ENCODE peak calls at places on chromosomes 6 and 20, in four cellular contexts. T is stomach, Q is ovary, B is mucosa of descending colon. A is an unnamed sample.

GRCh38 chr6:43942616-43943015 is 172.6 kb downstream of the VEGFA start:
- DNase-seq in T (no peak), Q (no peak), B (no peak), A (no peak)

GRCh38 chr6:99991955-99992354 is 2.1 kb downstream of the MCHR2 start:
- DNase-seq in T (no peak), Q (no peak), B (no peak), A (no peak)

GRCh38 chr20:20259534-20259933 is 108.4 kb upstream of the INSM1 start:
- DNase-seq in T (no peak), Q (no peak), B (no peak), A (no peak)

GRCh38 chr6:158358450-158359077 is 46.3 kb downstream of the TULP4 start:
- DNase-seq in T (peak; percentile 50), Q (no peak), B (no peak), A (no peak)

GRCh38 chr20:18058661-18059467 is 1.1 kb upstream of the OVOL2 start:
- DNase-seq in T (peak; percentile 67), Q (no peak), B (peak; percentile 68), A (no peak)

GRCh38 chr6:166025149-166025898 is 142.3 kb downstream of the TBXT start:
- DNase-seq in T (no peak), Q (no peak), B (no peak), A (no peak)

GRCh38 chr6:3749991-3750323 is 1.6 kb downstream of the PXDC1 start:
- DNase-seq in T (peak; percentile 71), Q (peak; percentile 77), B (peak; percentile 54), A (no peak)

GRCh38 chr6:131755597-131755996 is 44.8 kb upstream of the CTAGE9 start:
- DNase-seq in T (no peak), Q (no peak), B (no peak), A (no peak)

GRCh38 chr20:57440678-57441509 is 49.7 kb downstream of the RBM38 start:
- DNase-seq in T (peak; percentile 81), Q (peak; percentile 82), B (peak; percentile 82), A (no peak)

GRCh38 chr6:2853766-2854393 is 12.2 kb upstream of the SERPINB1 start:
- DNase-seq in T (no peak), Q (no peak), B (peak; percentile 61), A (no peak)

GRCh38 chr6:42017021-42017643 is 33.2 kb upstream of the TAF8 start:
- DNase-seq in T (no peak), Q (no peak), B (no peak), A (no peak)

GRCh38 chr6:4449409-4449808 is 314.0 kb upstream of the ECI2 start:
- DNase-seq in T (no peak), Q (no peak), B (no peak), A (no peak)

GRCh38 chr20:51528263-51529026 is 14.1 kb downstream of the NFATC2 start:
- DNase-seq in T (no peak), Q (no peak), B (no peak), A (no peak)

GRCh38 chr6:166638566-166638965 is 11.5 kb upstream of the RPS6KA2 start:
- DNase-seq in T (no peak), Q (no peak), B (no peak), A (no peak)

GRCh38 chr20:58682656-58683055 is 9.9 kb upstream of the NPEPL1 start:
- DNase-seq in T (no peak), Q (no peak), B (no peak), A (no peak)

GRCh38 chr6:111750753-111751684 is 122.2 kb downstream of the FYN start:
- DNase-seq in T (no peak), Q (no peak), B (no peak), A (peak; percentile 34)

GRCh38 chr6:163261361-163261760 is 153.2 kb upstream of the QKI start:
- DNase-seq in T (no peak), Q (no peak), B (no peak), A (no peak)

GRCh38 chr6:110509617-110510231 is 33.3 kb upstream of the SLC22A16 start:
- DNase-seq in T (peak; percentile 43), Q (no peak), B (no peak), A (no peak)

GRCh38 chr6:168061269-168062210 is 17.5 kb downstream of the FRMD1 start:
- DNase-seq in T (peak; percentile 36), Q (no peak), B (peak; percentile 74), A (no peak)

GRCh38 chr6:43391448-43392031 is 22.1 kb upstream of the ZNF318 start:
- DNase-seq in T (no peak), Q (no peak), B (no peak), A (no peak)

GRCh38 chr6:167815296-167815980 is 11.3 kb upstream of the AFDN start:
- DNase-seq in T (no peak), Q (no peak), B (no peak), A (no peak)

GRCh38 chr6:37821449-37821848 is 1.9 kb downstream of the ZFAND3 start:
- DNase-seq in T (no peak), Q (no peak), B (no peak), A (no peak)

GRCh38 chr6:16600026-16600425 is 161.2 kb downstream of the ATXN1 start:
- DNase-seq in T (no peak), Q (no peak), B (no peak), A (no peak)

GRCh38 chr20:51715028-51715872 is 52.9 kb downstream of the ATP9A start:
- DNase-seq in T (no peak), Q (no peak), B (no peak), A (no peak)

GRCh38 chr20:48945840-48946514 is 24.5 kb downstream of the ARFGEF2 start:
- DNase-seq in T (peak; percentile 88), Q (no peak), B (peak; percentile 75), A (no peak)

GRCh38 chr20:50412069-50412468 is 98.1 kb upstream of the PTPN1 start:
- DNase-seq in T (no peak), Q (no peak), B (no peak), A (no peak)

GRCh38 chr6:57267586-57268293 is 45.6 kb upstream of the RAB23 start:
- DNase-seq in T (peak; percentile 44), Q (no peak), B (no peak), A (peak; percentile 7)

GRCh38 chr6:133447924-133448323 is 206.8 kb downstream of the EYA4 start:
- DNase-seq in T (no peak), Q (no peak), B (no peak), A (no peak)

GRCh38 chr6:139137716-139138115 is 2.8 kb downstream of the HECA start:
- DNase-seq in T (no peak), Q (no peak), B (no peak), A (no peak)

GRCh38 chr6:30074331-30075093 is 1.1 kb downstream of the RNF39 start:
- DNase-seq in T (no peak), Q (peak; percentile 38), B (peak; percentile 50), A (no peak)

GRCh38 chr6:166691199-166691598 is 64.1 kb upstream of the RPS6KA2 start:
- DNase-seq in T (no peak), Q (no peak), B (no peak), A (no peak)

GRCh38 chr6:45044086-45044485 is 284.0 kb upstream of the RUNX2 start:
- DNase-seq in T (no peak), Q (no peak), B (no peak), A (no peak)

GRCh38 chr6:7993952-7994351 is 70.2 kb downstream of the BLOC1S5 start:
- DNase-seq in T (no peak), Q (no peak), B (no peak), A (no peak)

GRCh38 chr6:166478782-166479592 is 96.2 kb upstream of the MPC1 start:
- DNase-seq in T (no peak), Q (no peak), B (no peak), A (no peak)

GRCh38 chr6:47519279-47519678 is 41.7 kb downstream of the CD2AP start:
- DNase-seq in T (no peak), Q (no peak), B (no peak), A (no peak)

GRCh38 chr20:44407402-44408184 is 52.1 kb downstream of the HNF4A start:
- DNase-seq in T (peak; percentile 78), Q (no peak), B (peak; percentile 91), A (no peak)
- H3K4me3 ChIP-seq in T (no peak overlapping the region), Q (no peak overlapping the region), B (no peak overlapping the region), A (no peak overlapping the region)

GRCh38 chr20:34495928-34496327 is 20.3 kb upstream of the DYNLRB1 start:
- DNase-seq in T (no peak), Q (no peak), B (no peak), A (no peak)

GRCh38 chr20:34491226-34491931 is 24.8 kb upstream of the DYNLRB1 start:
- DNase-seq in T (no peak), Q (no peak), B (no peak), A (no peak)

GRCh38 chr20:34491932-34492509 is 24.2 kb upstream of the DYNLRB1 start:
- DNase-seq in T (no peak), Q (no peak), B (no peak), A (no peak)

GRCh38 chr20:34495307-34495706 is 20.9 kb upstream of the DYNLRB1 start:
- DNase-seq in T (no peak), Q (no peak), B (no peak), A (no peak)

DNA sequence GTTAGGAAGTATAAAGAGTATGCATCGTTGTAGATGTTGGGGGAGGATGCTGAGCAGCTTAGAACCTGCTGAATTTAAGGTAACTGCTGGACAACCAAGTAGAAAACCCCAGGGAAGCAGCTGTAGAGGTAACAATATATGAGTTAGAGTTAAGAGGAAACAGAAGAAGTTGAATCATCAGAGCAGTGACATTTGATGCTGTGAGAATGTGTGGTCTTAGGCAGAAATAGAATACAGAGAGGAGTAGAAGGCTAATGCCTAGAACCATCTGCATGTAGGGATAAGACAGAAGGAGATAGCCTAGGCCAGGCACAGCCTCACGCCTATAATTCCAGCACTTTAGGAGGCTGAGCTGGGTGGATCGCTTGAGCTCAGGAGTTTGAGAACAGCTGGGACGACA is 22.6 kb upstream of the DYNLRB1 start:
- DNase-seq in T (no peak), Q (no peak), B (no peak), A (no peak)
- H3K36me3 ChIP-seq in T (peaks cover 98% of the 10 kb centered on the region), Q (no peaks in the 10 kb centered on the region), B (no peaks in the 10 kb centered on the region), A (peaks cover 5% of the 10 kb centered on the region)

DNA sequence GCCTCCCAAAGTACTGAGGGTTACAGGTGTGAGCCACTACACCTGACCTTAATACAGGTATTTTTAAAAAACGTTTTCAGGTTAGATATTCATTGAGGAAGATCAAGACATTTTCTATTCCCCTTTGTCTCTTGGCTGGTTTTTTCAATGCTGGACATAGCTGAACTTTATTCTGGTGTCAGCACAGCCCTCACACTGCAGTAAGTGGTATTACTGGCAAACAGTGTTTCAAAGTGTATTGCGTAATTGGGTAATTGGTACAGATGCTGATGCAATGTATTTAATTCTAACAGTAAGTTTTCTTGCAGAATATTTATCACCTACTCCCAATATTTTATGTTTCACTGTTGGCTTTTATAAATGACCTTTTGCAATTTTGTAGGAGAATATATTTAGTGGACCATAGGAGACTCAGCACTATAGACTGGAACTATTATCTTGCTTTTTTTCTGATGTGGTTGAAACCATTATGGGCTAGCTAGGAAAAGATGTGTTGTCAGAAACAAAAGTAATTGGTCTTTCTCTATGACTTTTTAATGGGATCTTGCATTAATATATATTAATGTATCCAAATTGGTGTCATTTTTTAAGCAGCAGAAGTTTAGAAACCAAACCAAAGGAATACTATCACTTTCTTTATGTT is 287.6 kb upstream of the SOX4 start:
- DNase-seq in T (no peak), Q (no peak), B (no peak), A (no peak)
- TF ChIP-seq CTCF in T (no peak), Q (no peak), B (no peak), A (no peak)

GRCh38 chr6:24464253-24465038 is 24.9 kb downstream of the GPLD1 start:
- DNase-seq in T (no peak), Q (no peak), B (no peak), A (no peak)
- H3K4me3 ChIP-seq in T (no peak overlapping the region), Q (no peak overlapping the region), B (no peak overlapping the region), A (no peak overlapping the region)